ENCODE peak calls at places on chromosome 7, in seven cellular contexts. One of them, this sample, is unnamed.
A peak's percentile ranks its signal among the peaks of the same experiment; 100 is the strongest.

GRCh38 chr7:431041-431440 is 88.6 kb downstream of the PDGFA start:
- DNase-seq in brain microvascular endothelial cell: no peak
- DNase-seq in body of pancreas: no peak
- DNase-seq in MM.1S: no peak
- DNase-seq in heart left ventricle: no peak
- DNase-seq in sigmoid colon: no peak
- DNase-seq in HL-60: no peak
- DNase-seq in this sample: no peak

GRCh38 chr7:148962823-148963582 is 65.3 kb downstream of the PDIA4 start:
- DNase-seq in sigmoid colon: peak; percentile 82
- DNase-seq in HL-60: peak; percentile 61
- DNase-seq in body of pancreas: peak; percentile 70
- DNase-seq in brain microvascular endothelial cell: peak; percentile 51
- DNase-seq in heart left ventricle: peak; percentile 76
- DNase-seq in MM.1S: peak; percentile 79
- DNase-seq in this sample: no peak

GRCh38 chr7:24255139-24255538 is 28.9 kb upstream of the NPY start:
- DNase-seq in brain microvascular endothelial cell: no peak
- DNase-seq in sigmoid colon: no peak
- DNase-seq in body of pancreas: no peak
- DNase-seq in MM.1S: no peak
- DNase-seq in heart left ventricle: no peak
- DNase-seq in HL-60: peak; percentile 23
- DNase-seq in this sample: no peak

GRCh38 chr7:121020652-121021051 is 32.1 kb downstream of the CPED1 start:
- DNase-seq in sigmoid colon: no peak
- DNase-seq in brain microvascular endothelial cell: no peak
- DNase-seq in HL-60: peak; percentile 7
- DNase-seq in MM.1S: no peak
- DNase-seq in body of pancreas: no peak
- DNase-seq in heart left ventricle: no peak
- DNase-seq in this sample: no peak

GRCh38 chr7:82404647-82405046 is 38.9 kb downstream of the CACNA2D1 start:
- DNase-seq in body of pancreas: no peak
- DNase-seq in brain microvascular endothelial cell: no peak
- DNase-seq in sigmoid colon: no peak
- DNase-seq in HL-60: no peak
- DNase-seq in MM.1S: no peak
- DNase-seq in heart left ventricle: no peak
- DNase-seq in this sample: no peak

GRCh38 chr7:137934176-137934826 is 67.6 kb downstream of the CREB3L2 start:
- DNase-seq in MM.1S: peak; percentile 9
- DNase-seq in heart left ventricle: no peak
- DNase-seq in sigmoid colon: no peak
- DNase-seq in brain microvascular endothelial cell: no peak
- DNase-seq in body of pancreas: no peak
- DNase-seq in HL-60: no peak
- DNase-seq in this sample: no peak

GRCh38 chr7:118793552-118793951 is 569.0 kb downstream of the ANKRD7 start:
- DNase-seq in heart left ventricle: no peak
- DNase-seq in HL-60: peak; percentile 36
- DNase-seq in sigmoid colon: no peak
- DNase-seq in brain microvascular endothelial cell: no peak
- DNase-seq in body of pancreas: no peak
- DNase-seq in MM.1S: no peak
- DNase-seq in this sample: no peak

GRCh38 chr7:15889501-15889900 is 203.0 kb upstream of the MEOX2 start:
- DNase-seq in brain microvascular endothelial cell: peak; percentile 5
- DNase-seq in HL-60: peak; percentile 18
- DNase-seq in MM.1S: no peak
- DNase-seq in heart left ventricle: peak; percentile 36
- DNase-seq in body of pancreas: no peak
- DNase-seq in sigmoid colon: no peak
- DNase-seq in this sample: no peak

GRCh38 chr7:151940048-151940845 is 16.0 kb upstream of the GALNTL5 start:
- DNase-seq in HL-60: no peak
- DNase-seq in MM.1S: no peak
- DNase-seq in brain microvascular endothelial cell: peak; percentile 68
- DNase-seq in body of pancreas: no peak
- DNase-seq in heart left ventricle: no peak
- DNase-seq in sigmoid colon: peak; percentile 72
- DNase-seq in this sample: no peak

GRCh38 chr7:128931186-128931798 is 6.4 kb upstream of the IRF5 start:
- DNase-seq in body of pancreas: no peak
- DNase-seq in brain microvascular endothelial cell: no peak
- DNase-seq in sigmoid colon: peak; percentile 46
- DNase-seq in MM.1S: no peak
- DNase-seq in HL-60: no peak
- DNase-seq in heart left ventricle: no peak
- DNase-seq in this sample: no peak

GRCh38 chr7:159067870-159068787 is 76.5 kb downstream of the VIPR2 start:
- DNase-seq in MM.1S: no peak
- DNase-seq in body of pancreas: no peak
- DNase-seq in sigmoid colon: peak; percentile 92
- DNase-seq in heart left ventricle: peak; percentile 91
- DNase-seq in HL-60: peak; percentile 14
- DNase-seq in brain microvascular endothelial cell: peak; percentile 40
- DNase-seq in this sample: no peak

GRCh38 chr7:105530126-105530525 is 1.9 kb upstream of the RINT1 start:
- DNase-seq in HL-60: no peak
- DNase-seq in brain microvascular endothelial cell: no peak
- DNase-seq in heart left ventricle: no peak
- DNase-seq in body of pancreas: no peak
- DNase-seq in MM.1S: no peak
- DNase-seq in sigmoid colon: no peak
- DNase-seq in this sample: no peak

GRCh38 chr7:36623247-36623646 is 101.0 kb downstream of the AOAH start:
- DNase-seq in body of pancreas: no peak
- DNase-seq in sigmoid colon: no peak
- DNase-seq in brain microvascular endothelial cell: no peak
- DNase-seq in heart left ventricle: no peak
- DNase-seq in HL-60: no peak
- DNase-seq in MM.1S: no peak
- DNase-seq in this sample: no peak

GRCh38 chr7:23235688-23236280 is 10.8 kb upstream of the GPNMB start:
- DNase-seq in sigmoid colon: peak; percentile 89
- DNase-seq in MM.1S: no peak
- DNase-seq in heart left ventricle: peak; percentile 53
- DNase-seq in brain microvascular endothelial cell: peak; percentile 27
- DNase-seq in body of pancreas: no peak
- DNase-seq in HL-60: no peak
- DNase-seq in this sample: no peak

DNA sequence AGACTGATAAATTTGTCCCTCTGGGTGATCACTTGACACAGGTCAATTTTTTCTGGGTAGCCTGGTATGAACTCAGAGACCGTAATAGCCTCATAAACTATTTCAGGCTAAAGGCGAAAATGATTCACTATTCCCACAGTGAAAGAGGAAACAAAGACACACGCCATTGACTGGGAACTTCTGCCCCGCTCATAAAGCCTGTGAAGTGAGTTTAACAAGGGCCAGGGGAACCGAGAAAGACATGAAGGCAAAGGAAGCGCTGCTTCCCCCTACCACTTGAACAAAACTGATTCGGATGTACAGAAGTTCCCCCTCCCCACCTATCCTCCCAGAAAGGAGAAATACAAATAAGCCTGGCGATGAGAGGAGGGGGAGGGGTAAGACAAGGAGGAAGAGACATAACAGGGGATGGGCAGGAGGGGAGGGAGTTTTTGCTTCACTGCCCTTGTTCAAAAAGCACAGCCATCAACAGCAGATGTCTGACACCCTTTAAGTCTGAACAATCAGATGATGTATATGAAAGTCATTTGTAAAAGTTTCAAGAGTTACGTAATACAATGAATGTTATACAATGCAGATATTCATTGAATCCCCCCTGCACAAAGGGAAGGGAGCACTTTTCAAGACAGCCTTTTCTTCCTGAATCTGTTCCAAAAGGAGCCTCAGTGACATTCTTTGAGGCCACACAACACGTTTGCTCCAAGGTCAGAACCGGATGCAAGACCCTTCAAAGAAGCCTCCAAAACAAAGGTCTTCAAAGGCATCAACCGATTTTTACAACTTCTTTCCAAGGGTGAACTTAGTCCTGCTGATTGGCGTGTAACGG is 734 bp downstream of the ABCB4 start:
- DNase-seq in brain microvascular endothelial cell: peak; percentile 28
- DNase-seq in sigmoid colon: no peak
- DNase-seq in MM.1S: no peak
- DNase-seq in heart left ventricle: peak; percentile 22
- DNase-seq in HL-60: peak; percentile 13
- DNase-seq in body of pancreas: no peak
- DNase-seq in this sample: peak; percentile 69
- H3K4me3 ChIP-seq in brain microvascular endothelial cell: peak overlapping the region; percentile 56
- H3K4me3 ChIP-seq in sigmoid colon: peak overlapping the region; percentile 57
- H3K4me3 ChIP-seq in MM.1S: no peak overlapping the region
- H3K4me3 ChIP-seq in heart left ventricle: peak overlapping the region; percentile 65
- H3K4me3 ChIP-seq in HL-60: peak overlapping the region; percentile 24
- H3K4me3 ChIP-seq in body of pancreas: no peak overlapping the region
- H3K4me3 ChIP-seq in this sample: peak overlapping the region; percentile 57

GRCh38 chr7:140509789-140510188 is 30.5 kb upstream of the MKRN1 start:
- DNase-seq in sigmoid colon: no peak
- DNase-seq in brain microvascular endothelial cell: no peak
- DNase-seq in body of pancreas: no peak
- DNase-seq in MM.1S: no peak
- DNase-seq in heart left ventricle: no peak
- DNase-seq in HL-60: no peak
- DNase-seq in this sample: no peak

GRCh38 chr7:140512317-140513000 is 33.2 kb upstream of the MKRN1 start:
- DNase-seq in body of pancreas: peak; percentile 71
- DNase-seq in MM.1S: no peak
- DNase-seq in sigmoid colon: peak; percentile 72
- DNase-seq in HL-60: no peak
- DNase-seq in heart left ventricle: peak; percentile 59
- DNase-seq in brain microvascular endothelial cell: no peak
- DNase-seq in this sample: no peak

GRCh38 chr7:140501941-140502340 is 22.6 kb upstream of the MKRN1 start:
- DNase-seq in HL-60: no peak
- DNase-seq in brain microvascular endothelial cell: no peak
- DNase-seq in sigmoid colon: no peak
- DNase-seq in heart left ventricle: no peak
- DNase-seq in MM.1S: no peak
- DNase-seq in body of pancreas: peak; percentile 62
- DNase-seq in this sample: no peak

GRCh38 chr7:140506788-140507464 is 27.6 kb upstream of the MKRN1 start:
- DNase-seq in brain microvascular endothelial cell: peak; percentile 63
- DNase-seq in sigmoid colon: peak; percentile 91
- DNase-seq in HL-60: no peak
- DNase-seq in MM.1S: peak; percentile 66
- DNase-seq in body of pancreas: peak; percentile 15
- DNase-seq in heart left ventricle: peak; percentile 83
- DNase-seq in this sample: no peak
- TF ChIP-seq CTCF in brain microvascular endothelial cell: peak; percentile 15
- TF ChIP-seq CTCF in sigmoid colon: no peak
- TF ChIP-seq CTCF in HL-60: no peak
- TF ChIP-seq CTCF in MM.1S: no peak
- TF ChIP-seq CTCF in body of pancreas: no peak
- TF ChIP-seq CTCF in heart left ventricle: peak; percentile 44
- TF ChIP-seq CTCF in this sample: no peak

DNA sequence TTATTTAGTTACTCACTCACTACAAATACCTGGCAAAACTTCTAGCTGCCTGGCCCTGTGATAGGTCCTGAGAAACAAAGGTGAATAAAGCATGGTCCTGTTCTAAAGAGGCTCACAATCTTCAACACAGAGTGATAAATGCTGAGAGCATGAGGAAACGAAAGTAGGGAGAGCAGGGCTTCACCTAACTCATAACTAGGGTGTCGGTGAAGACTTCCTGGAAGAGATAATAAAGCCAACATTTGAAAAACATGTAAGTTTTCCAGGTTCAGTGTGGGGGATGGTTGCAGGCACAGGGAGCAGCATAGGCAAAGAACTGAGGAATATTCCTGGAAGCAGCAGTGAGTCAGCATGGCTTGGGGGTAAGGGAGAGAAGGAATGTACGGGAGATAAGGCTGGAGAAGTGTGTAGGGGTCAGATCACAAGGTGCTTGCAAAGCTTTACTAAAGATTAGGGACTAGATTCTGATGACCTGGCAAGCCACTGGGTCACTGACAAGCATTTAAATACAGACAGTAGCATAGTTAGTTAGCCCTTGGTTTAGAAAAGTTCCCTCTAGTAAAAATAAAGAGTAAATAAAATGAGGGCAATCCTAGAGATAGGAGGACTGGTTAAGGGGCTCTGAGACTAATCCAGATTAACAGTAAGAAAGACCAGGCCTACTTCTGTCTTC is 5.1 kb downstream of the KEL start:
- DNase-seq in body of pancreas: no peak
- DNase-seq in sigmoid colon: no peak
- DNase-seq in heart left ventricle: no peak
- DNase-seq in MM.1S: no peak
- DNase-seq in HL-60: no peak
- DNase-seq in brain microvascular endothelial cell: peak; percentile 5
- DNase-seq in this sample: no peak
- H3K4me3 ChIP-seq in body of pancreas: no peak overlapping the region
- H3K4me3 ChIP-seq in sigmoid colon: no peak overlapping the region
- H3K4me3 ChIP-seq in heart left ventricle: no peak overlapping the region
- H3K4me3 ChIP-seq in MM.1S: no peak overlapping the region
- H3K4me3 ChIP-seq in HL-60: no peak overlapping the region
- H3K4me3 ChIP-seq in brain microvascular endothelial cell: no peak overlapping the region
- H3K4me3 ChIP-seq in this sample: no peak overlapping the region

GRCh38 chr7:90680496-90680895 is 84.4 kb downstream of the CDK14 start:
- DNase-seq in heart left ventricle: no peak
- DNase-seq in body of pancreas: no peak
- DNase-seq in brain microvascular endothelial cell: no peak
- DNase-seq in HL-60: no peak
- DNase-seq in MM.1S: no peak
- DNase-seq in sigmoid colon: no peak
- DNase-seq in this sample: no peak

GRCh38 chr7:90675982-90676381 is 79.9 kb downstream of the CDK14 start:
- DNase-seq in HL-60: no peak
- DNase-seq in heart left ventricle: no peak
- DNase-seq in MM.1S: no peak
- DNase-seq in brain microvascular endothelial cell: no peak
- DNase-seq in sigmoid colon: no peak
- DNase-seq in body of pancreas: no peak
- DNase-seq in this sample: no peak

GRCh38 chr7:90681336-90682019 is 85.4 kb downstream of the CDK14 start:
- DNase-seq in heart left ventricle: no peak
- DNase-seq in body of pancreas: no peak
- DNase-seq in MM.1S: no peak
- DNase-seq in sigmoid colon: no peak
- DNase-seq in brain microvascular endothelial cell: no peak
- DNase-seq in HL-60: no peak
- DNase-seq in this sample: no peak

GRCh38 chr7:90677742-90678439 is 81.8 kb downstream of the CDK14 start:
- DNase-seq in MM.1S: no peak
- DNase-seq in brain microvascular endothelial cell: no peak
- DNase-seq in sigmoid colon: no peak
- DNase-seq in heart left ventricle: no peak
- DNase-seq in HL-60: no peak
- DNase-seq in body of pancreas: no peak
- DNase-seq in this sample: no peak

DNA sequence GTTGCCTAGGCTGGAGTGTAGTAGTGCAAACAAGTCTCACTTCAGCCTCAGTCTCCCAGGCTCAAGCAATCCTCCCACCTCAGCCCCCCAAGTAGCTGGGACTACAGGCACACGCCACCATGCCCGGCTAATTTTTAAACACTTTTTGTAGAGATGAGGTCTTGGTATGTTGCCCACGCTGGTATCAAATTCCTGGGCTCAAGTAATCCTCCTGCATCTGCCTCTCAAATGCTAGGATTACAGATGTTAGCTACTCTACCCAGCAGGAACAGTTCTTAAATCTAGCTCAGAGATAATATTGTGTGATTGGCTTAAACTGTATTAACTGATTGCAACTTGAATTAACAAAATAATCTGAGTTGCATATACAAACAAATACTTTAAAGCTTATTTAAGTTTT is 82.9 kb downstream of the CDK14 start:
- DNase-seq in brain microvascular endothelial cell: no peak
- DNase-seq in sigmoid colon: no peak
- DNase-seq in heart left ventricle: no peak
- DNase-seq in body of pancreas: no peak
- DNase-seq in MM.1S: no peak
- DNase-seq in HL-60: no peak
- DNase-seq in this sample: no peak
- TF ChIP-seq CTCF in brain microvascular endothelial cell: no peak
- TF ChIP-seq CTCF in sigmoid colon: no peak
- TF ChIP-seq CTCF in heart left ventricle: no peak
- TF ChIP-seq CTCF in body of pancreas: no peak
- TF ChIP-seq CTCF in MM.1S: no peak
- TF ChIP-seq CTCF in HL-60: no peak
- TF ChIP-seq CTCF in this sample: no peak